ENCODE peak calls at places on chromosome 19, in ten cellular contexts. A, V, R, D, C, Z, S, I, N and M are unnamed samples.

GRCh38 chr19:19568802-19569756 is 31.0 kb downstream of the CILP2 start:
- DNase-seq in D (no peak), N (no peak), Z (no peak), V (no peak), A (no peak), I (no peak), R (no peak), S (no peak), C (no peak), M (no peak)

GRCh38 chr19:55189424-55189823 is 9.3 kb upstream of the SYT5 start:
- DNase-seq in N (no peak), I (peak; percentile 25), A (no peak), C (peak; percentile 60), V (no peak), S (peak; percentile 31), D (no peak), R (peak; percentile 96), Z (peak; percentile 73), M (peak; percentile 67)

GRCh38 chr19:2488942-2489731 is 13.2 kb downstream of the GADD45B start:
- DNase-seq in S (no peak), V (no peak), Z (no peak), C (peak; percentile 34), I (no peak), A (no peak), D (peak; percentile 49), R (no peak), N (peak; percentile 43), M (peak; percentile 49)

GRCh38 chr19:46384396-46384795 is 29.0 kb downstream of the CCDC8 start:
- DNase-seq in V (no peak), C (no peak), I (no peak), R (no peak), S (no peak), Z (no peak), N (no peak), D (no peak), A (no peak), M (no peak)

GRCh38 chr19:41930926-41931592 is 2.8 kb upstream of the ERFL start:
- DNase-seq in A (no peak), Z (no peak), R (no peak), I (no peak), C (no peak), N (no peak), D (no peak), V (peak; percentile 33), S (no peak), M (no peak)

GRCh38 chr19:1237027-1237659 is 662 bp downstream of the CBARP start:
- DNase-seq in N (no peak), A (no peak), C (peak; percentile 35), I (no peak), D (peak; percentile 70), S (no peak), V (no peak), Z (no peak), R (no peak), M (no peak)

GRCh38 chr19:54209058-54209747 is 8.5 kb downstream of the RPS9 start:
- DNase-seq in N (no peak), D (peak; percentile 46), R (no peak), C (no peak), I (no peak), A (no peak), Z (no peak), S (no peak), V (no peak), M (no peak)

GRCh38 chr19:18058208-18059009 is 28.3 kb downstream of the IL12RB1 start:
- DNase-seq in R (peak; percentile 76), A (peak; percentile 72), D (peak; percentile 80), C (peak; percentile 78), I (peak; percentile 69), Z (peak; percentile 77), S (peak; percentile 53), V (peak; percentile 81), N (peak; percentile 82), M (peak; percentile 69)

GRCh38 chr19:17830567-17831418 is 9.5 kb upstream of the INSL3 start:
- DNase-seq in V (peak; percentile 65), R (peak; percentile 75), D (peak; percentile 98), A (peak; percentile 24), S (peak; percentile 55), I (no peak), C (peak; percentile 47), N (no peak), Z (peak; percentile 83), M (peak; percentile 85)

GRCh38 chr19:7924651-7925170 is 1.2 kb downstream of the CTXN1 start:
- DNase-seq in C (no peak), S (peak; percentile 48), V (no peak), D (no peak), R (no peak), I (no peak), Z (no peak), N (no peak), A (no peak), M (no peak)
- H3K27ac ChIP-seq in C (no peak overlapping the region), S (peak overlapping the region; percentile 99), V (no peak overlapping the region), D (no peak overlapping the region), R (no peak overlapping the region), I (peak overlapping the region; percentile 85), Z (peak overlapping the region; percentile 69), N (no peak overlapping the region), A (no peak overlapping the region), M (peak overlapping the region; percentile 62)

DNA sequence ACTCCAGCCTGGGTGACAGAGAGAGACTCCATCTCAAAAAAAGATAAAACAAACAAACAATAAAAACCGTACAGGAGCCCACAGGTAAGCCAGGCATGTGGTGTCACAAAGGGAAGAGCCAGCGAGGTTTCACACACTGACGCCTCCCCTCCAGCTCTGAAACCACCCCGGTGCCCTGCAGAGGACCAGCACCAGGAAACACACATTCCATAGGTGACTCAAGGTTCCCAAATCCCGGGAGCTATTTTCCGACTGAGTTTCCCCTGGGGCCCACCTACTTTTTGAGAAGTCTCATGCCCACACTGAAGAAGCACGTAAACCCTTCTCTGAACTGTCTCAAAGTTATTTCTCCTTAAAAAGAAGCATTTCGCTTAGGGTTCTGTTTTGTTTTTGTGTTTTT is 40.3 kb downstream of the RHPN2 start:
- DNase-seq in R (no peak), V (no peak), Z (no peak), C (no peak), N (no peak), I (no peak), D (no peak), S (no peak), A (no peak), M (no peak)
- H3K27ac ChIP-seq in R (no peak overlapping the region), V (no peak overlapping the region), Z (no peak overlapping the region), C (no peak overlapping the region), N (no peak overlapping the region), I (no peak overlapping the region), D (no peak overlapping the region), S (no peak overlapping the region), A (no peak overlapping the region), M (no peak overlapping the region)

GRCh38 chr19:10928563-10929401 is at the start of the genes TIMM29 and YIPF2:
- DNase-seq in R (peak; percentile 98), C (peak; percentile 96), V (peak; percentile 97), D (peak; percentile 98), S (peak; percentile 98), Z (peak; percentile 97), I (peak; percentile 98), A (peak; percentile 91), N (peak; percentile 99), M (peak; percentile 90)
- H3K27ac ChIP-seq in R (peak within 1 kb of the TSS; percentile 69), C (no peak within 1 kb of the TSS), V (peak within 1 kb of the TSS; percentile 63), D (peak within 1 kb of the TSS; percentile 69), S (peak within 1 kb of the TSS; percentile 82), Z (peak within 1 kb of the TSS; percentile 87), I (peak within 1 kb of the TSS; percentile 90), A (peak within 1 kb of the TSS; percentile 75), N (peak within 1 kb of the TSS; percentile 76), M (peak within 1 kb of the TSS; percentile 77)

DNA sequence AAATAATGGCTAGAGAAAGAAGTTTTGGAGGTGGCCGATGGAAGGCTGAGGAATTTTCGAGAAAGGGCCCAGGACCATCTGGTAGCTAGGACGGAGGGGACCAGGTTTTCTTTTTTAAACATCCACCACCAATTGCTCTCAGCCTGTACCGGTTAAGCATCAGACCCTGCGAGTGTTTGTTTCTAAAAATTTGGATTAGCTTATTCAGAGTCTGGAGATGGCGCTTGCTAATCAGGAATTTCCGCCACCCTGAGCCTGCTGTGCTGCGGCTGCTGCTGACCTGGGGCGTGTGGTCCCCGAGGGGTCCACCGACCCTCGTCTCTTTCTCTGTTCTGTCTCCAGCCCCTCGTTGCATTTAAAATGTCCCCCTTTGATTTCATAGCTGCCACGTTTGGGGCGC is 2.0 kb downstream of the UHRF1 start:
- DNase-seq in S (no peak), D (no peak), V (no peak), N (no peak), R (peak; percentile 23), A (no peak), Z (no peak), C (no peak), I (no peak), M (no peak)
- H3K27ac ChIP-seq in S (no peak overlapping the region), D (no peak overlapping the region), V (peak overlapping the region; percentile 23), N (peak overlapping the region; percentile 86), R (peak overlapping the region; percentile 90), A (peak overlapping the region; percentile 45), Z (peak overlapping the region; percentile 84), C (peak overlapping the region; percentile 58), I (peak overlapping the region; percentile 64), M (peak overlapping the region; percentile 80)

GRCh38 chr19:7476941-7477494 is 11.8 kb downstream of the PEX11G start:
- DNase-seq in Z (no peak), S (no peak), N (no peak), V (no peak), R (no peak), I (no peak), A (no peak), D (no peak), C (no peak), M (no peak)
- H3K27ac ChIP-seq in Z (no peak overlapping the region), S (no peak overlapping the region), N (no peak overlapping the region), V (no peak overlapping the region), R (no peak overlapping the region), I (no peak overlapping the region), A (no peak overlapping the region), D (no peak overlapping the region), C (no peak overlapping the region), M (no peak overlapping the region)